ENCODE peak calls at places on chromosome 19, in four cellular contexts. O is H1, F is K562, X is HepG2. G is an unnamed sample.

GRCh38 chr19:46716013-46716671 is 772 bp downstream of the PRKD2 start:
- DNase-seq in F (peak), O (no peak), X (no peak), G (no peak)

GRCh38 chr19:6765738-6766356 is 1.4 kb downstream of the SH2D3A start:
- DNase-seq in O (peak), F (no peak), X (peak), G (peak)

GRCh38 chr19:35936738-35937268 is 629 bp downstream of the LRFN3 start:
- DNase-seq in O (no peak), X (no peak), F (no peak), G (no peak)

GRCh38 chr19:3516675-3517207 is 10.6 kb downstream of the FZR1 start:
- DNase-seq in F (no peak), X (no peak), O (no peak), G (no peak)

GRCh38 chr19:15702590-15702930 is 25.3 kb upstream of the OR10H2 start:
- DNase-seq in X (peak), F (peak), O (no peak), G (peak)

GRCh38 chr19:34837262-34837661 is 64.2 kb upstream of the ZNF599 start:
- DNase-seq in O (no peak), X (no peak), F (no peak), G (no peak)

GRCh38 chr19:3503036-3503572 is 2.6 kb upstream of the DOHH start:
- DNase-seq in O (no peak), X (no peak), F (peak), G (no peak)

GRCh38 chr19:32677657-32678056 is 2.0 kb downstream of the RGS9BP start:
- DNase-seq in X (no peak), F (no peak), O (no peak), G (no peak)

GRCh38 chr19:397941-398706 is 10.8 kb downstream of the C2CD4C start:
- DNase-seq in F (no peak), O (no peak), X (no peak), G (no peak)

GRCh38 chr19:5172859-5173577 is 167.6 kb downstream of the PTPRS start:
- DNase-seq in O (no peak), X (no peak), F (peak), G (peak)

GRCh38 chr19:46528601-46529447 is 33.2 kb upstream of the PNMA8B start:
- DNase-seq in F (no peak), X (no peak), O (no peak), G (no peak)

GRCh38 chr19:1237027-1237659 is 662 bp downstream of the CBARP start:
- DNase-seq in F (no peak), X (no peak), O (no peak), G (no peak)

GRCh38 chr19:45344621-45345505 is 4.3 kb downstream of the KLC3 start:
- DNase-seq in X (no peak), O (no peak), F (no peak), G (no peak)

GRCh38 chr19:41774515-41774980 is 19.2 kb downstream of the CEACAM6 start:
- DNase-seq in O (no peak), X (no peak), F (no peak), G (peak)

GRCh38 chr19:42280761-42281174 is 11.7 kb downstream of the CIC start:
- DNase-seq in X (no peak), F (peak), O (no peak), G (no peak)

GRCh38 chr19:47493378-47494210 is 9.6 kb upstream of the KPTN start:
- DNase-seq in O (no peak), F (no peak), X (no peak), G (no peak)

GRCh38 chr19:2274937-2275535 is 6.9 kb downstream of the PEAK3 start:
- DNase-seq in X (peak), F (peak), O (no peak), G (no peak)
- TF ChIP-seq FOSL1 in X (no peak), F (no peak), O (no peak), G (no peak)

DNA sequence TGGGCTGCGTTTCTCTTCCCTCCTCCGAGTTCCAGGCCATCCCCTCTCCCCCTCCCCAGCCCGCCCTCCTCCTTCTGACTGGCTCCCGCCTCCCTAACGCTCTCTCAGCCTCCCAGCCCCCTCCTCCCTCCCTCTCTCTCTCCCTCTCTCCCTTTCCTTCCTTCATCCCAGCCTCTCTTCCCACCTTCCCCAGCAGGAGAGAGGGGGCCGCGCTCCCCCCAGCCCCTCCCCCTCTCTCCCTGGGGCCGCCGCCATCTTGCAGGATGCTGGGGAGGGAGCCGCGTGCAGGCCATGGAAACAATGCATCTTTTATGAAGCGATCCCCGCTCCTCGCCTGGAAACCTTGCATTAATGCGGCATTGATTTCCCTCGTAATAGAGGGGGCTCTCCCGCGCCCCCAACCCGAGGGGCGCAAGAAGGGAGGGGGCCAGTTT is 42.6 kb upstream of the ADGRL1 start:
- DNase-seq in F (no peak), X (no peak), O (peak), G (no peak)
- TF ChIP-seq FOSL1 in F (no peak), X (no peak), O (no peak), G (no peak)

GRCh38 chr19:10501971-10502523 is 1.1 kb downstream of the KEAP1 start:
- DNase-seq in X (peak), F (peak), O (no peak), G (no peak)
- TF ChIP-seq FOSL1 in X (no peak), F (no peak), O (no peak), G (no peak)

GRCh38 chr19:52191951-52192350 is 2.1 kb downstream of the PPP2R1A start:
- DNase-seq in F (peak), O (no peak), X (no peak), G (no peak)

GRCh38 chr19:52191374-52191773 is 1.5 kb downstream of the PPP2R1A start:
- DNase-seq in O (no peak), F (no peak), X (no peak), G (no peak)

GRCh38 chr19:52189745-52190678 is at the start of gene PPP2R1A:
- DNase-seq in F (peak), X (peak), O (peak), G (peak)

GRCh38 chr19:52188822-52189744 is 769 bp upstream of the PPP2R1A start:
- DNase-seq in X (no peak), F (no peak), O (peak), G (no peak)

GRCh38 chr19:52190679-52191293 is 934 bp downstream of the PPP2R1A start:
- DNase-seq in X (no peak), F (peak), O (no peak), G (no peak)
- TF ChIP-seq FOSL1 in X (no peak), F (no peak), O (no peak), G (no peak)

GRCh38 chr19:7859766-7860165 is 14.4 kb downstream of the PRR36 start:
- DNase-seq in X (no peak), O (no peak), F (no peak), G (no peak)

GRCh38 chr19:7855426-7856276 is 18.5 kb downstream of the PRR36 start:
- DNase-seq in F (no peak), X (no peak), O (no peak), G (no peak)

GRCh38 chr19:7857727-7858701 is 16.2 kb downstream of the PRR36 start:
- DNase-seq in X (no peak), O (no peak), F (peak), G (no peak)

GRCh38 chr19:7856277-7856581 is 18.0 kb downstream of the PRR36 start:
- DNase-seq in X (no peak), O (no peak), F (no peak), G (no peak)

DNA sequence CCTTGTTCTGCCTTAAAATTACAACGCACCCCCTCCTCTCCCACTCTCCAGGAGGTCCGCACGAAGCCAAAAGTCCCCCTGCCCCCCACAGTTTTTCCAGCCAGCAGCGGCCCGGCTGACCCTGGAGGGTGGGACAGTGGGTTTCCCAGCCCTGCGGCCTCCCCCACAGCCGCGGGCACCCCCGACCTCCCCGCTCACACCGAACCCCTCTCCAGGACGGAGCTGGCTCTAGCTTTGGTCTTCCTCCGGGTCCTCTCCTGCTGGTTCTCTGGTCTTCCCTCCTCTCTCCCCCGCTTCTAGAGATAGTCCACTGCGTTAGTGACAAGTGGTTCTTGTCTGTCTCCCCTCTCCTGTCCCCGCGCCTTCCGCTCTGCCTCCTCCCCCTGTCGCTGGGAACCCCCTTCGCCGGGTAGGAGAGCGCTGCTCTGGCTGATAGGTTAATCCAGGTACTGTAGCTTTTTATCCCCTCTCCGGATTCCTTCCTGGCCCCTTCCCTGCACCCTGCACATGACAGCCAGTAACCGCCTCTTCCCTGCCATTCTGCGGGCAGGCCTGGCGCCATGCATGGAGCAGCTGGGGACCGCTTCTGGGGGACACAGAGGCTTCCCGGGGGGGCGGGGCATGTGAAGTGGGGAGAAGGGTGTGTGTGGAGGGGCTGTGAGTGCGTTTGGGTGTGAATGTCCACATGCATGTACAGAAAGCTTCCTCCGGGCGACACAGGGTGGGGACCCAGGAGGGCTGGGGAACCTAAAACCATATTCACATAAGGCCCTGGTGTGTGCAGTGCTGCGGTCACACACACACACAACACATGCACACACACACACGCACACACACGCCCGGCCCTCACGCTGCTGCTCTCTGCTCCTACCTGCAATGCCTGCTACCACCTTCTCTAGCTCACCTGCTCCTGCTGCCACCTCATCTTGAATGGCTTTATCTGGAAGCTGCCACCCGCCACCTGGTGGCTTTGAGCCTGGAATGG is 17.2 kb downstream of the PRR36 start:
- DNase-seq in X (no peak), F (no peak), O (no peak), G (no peak)
- TF ChIP-seq FOSL1 in X (no peak), F (no peak), O (no peak), G (no peak)

GRCh38 chr19:58380037-58380735 is 644 bp downstream of the ZNF837 start:
- DNase-seq in X (peak), O (no peak), F (no peak), G (no peak)
- TF ChIP-seq FOSL1 in X (no peak), O (no peak), F (no peak), G (no peak)

GRCh38 chr19:10452726-10453620 is 32.6 kb downstream of the PDE4A start:
- DNase-seq in F (no peak), O (no peak), X (no peak), G (no peak)
- TF ChIP-seq FOSL1 in F (no peak), O (no peak), X (no peak), G (no peak)

DNA sequence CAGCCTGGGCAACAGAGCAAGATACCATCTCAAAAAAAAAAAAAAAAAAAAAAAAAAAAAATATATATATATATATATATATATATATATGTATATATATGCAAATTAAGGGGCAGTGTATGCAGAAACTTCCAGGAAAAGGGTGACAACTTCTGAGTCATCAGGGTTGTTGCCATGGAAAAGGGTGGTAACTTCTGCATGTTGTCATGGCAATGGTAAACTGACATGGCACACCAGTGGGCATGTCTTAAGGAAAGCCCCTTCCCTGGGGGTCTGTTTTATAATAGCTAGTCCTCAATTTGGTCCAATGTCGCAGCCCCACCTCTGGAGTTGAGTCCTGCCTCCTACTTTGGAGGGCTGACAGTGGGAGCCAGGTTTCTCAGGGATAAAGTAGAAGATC is 7.4 kb upstream of the FCHO1 start:
- DNase-seq in X (no peak), F (peak), O (no peak), G (no peak)
- TF ChIP-seq FOSL1 in X (no peak), F (peak), O (no peak), G (no peak)